ENCODE peak calls at places on chromosomes 5 and 9, in six cellular contexts. Y is Ammon's horn, I is NCI-H1092 treated with DMSO at 0.1 percent for 48 hours, K is heart left ventricle, O is Right ventricle myocardium superior, N is mucosa of descending colon. W is an unnamed sample.
A peak's percentile ranks its signal among the peaks of the same experiment; 100 is the strongest.

GRCh38 chr9:111610851-111611250 is 11.4 kb upstream of the PTGR1 start:
- DNase-seq in Y (no peak), I (no peak), K (no peak), O (no peak), N (no peak), W (no peak)

GRCh38 chr5:32076699-32077695 is 97.1 kb downstream of the GOLPH3 start:
- DNase-seq in Y (peak; percentile 77), I (peak; percentile 25), K (peak; percentile 67), O (peak; percentile 67), N (peak; percentile 68), W (no peak)

GRCh38 chr5:68187268-68188055 is 28.1 kb upstream of the PIK3R1 start:
- DNase-seq in Y (peak; percentile 95), I (peak; percentile 55), K (peak; percentile 32), O (peak; percentile 48), N (no peak), W (no peak)

GRCh38 chr5:149367249-149367971 is 9.6 kb downstream of the PCYOX1L start:
- DNase-seq in Y (peak; percentile 73), I (peak; percentile 21), K (peak; percentile 65), O (no peak), N (peak; percentile 73), W (no peak)

GRCh38 chr5:60487885-60488425 is 212.0 kb downstream of the DEPDC1B start:
- DNase-seq in Y (no peak), I (no peak), K (no peak), O (no peak), N (peak; percentile 47), W (peak; percentile 20)

GRCh38 chr9:136618578-136619547 is 43.9 kb upstream of the EGFL7 start:
- DNase-seq in Y (no peak), I (no peak), K (peak; percentile 61), O (peak; percentile 61), N (no peak), W (no peak)

GRCh38 chr5:103472820-103473219 is 89.8 kb downstream of the NUDT12 start:
- DNase-seq in Y (no peak), I (no peak), K (no peak), O (no peak), N (no peak), W (no peak)

GRCh38 chr5:134245101-134245604 is 19.3 kb upstream of the PPP2CA start:
- DNase-seq in Y (peak; percentile 60), I (peak; percentile 5), K (peak; percentile 46), O (peak; percentile 53), N (no peak), W (no peak)

GRCh38 chr5:78495800-78496199 is 135.4 kb downstream of the SCAMP1 start:
- DNase-seq in Y (no peak), I (no peak), K (no peak), O (no peak), N (no peak), W (no peak)

GRCh38 chr5:73482383-73483193 is 15.7 kb upstream of the BTF3 start:
- DNase-seq in Y (no peak), I (peak; percentile 69), K (no peak), O (no peak), N (no peak), W (no peak)

GRCh38 chr9:128684065-128684324 is 5.0 kb upstream of the SET start:
- DNase-seq in Y (no peak), I (no peak), K (no peak), O (no peak), N (no peak), W (no peak)

GRCh38 chr5:145189786-145190185 is 645.4 kb downstream of the PRELID2 start:
- DNase-seq in Y (no peak), I (no peak), K (no peak), O (no peak), N (no peak), W (no peak)

GRCh38 chr9:99720455-99721050 is 101.1 kb upstream of the NR4A3 start:
- DNase-seq in Y (no peak), I (no peak), K (no peak), O (no peak), N (no peak), W (no peak)

GRCh38 chr5:139482050-139482889 is at the start of gene STING1:
- DNase-seq in Y (peak; percentile 59), I (peak; percentile 61), K (peak; percentile 84), O (peak; percentile 88), N (peak; percentile 92), W (no peak)

GRCh38 chr9:69645488-69645887 is 26.7 kb downstream of the APBA1 start:
- DNase-seq in Y (peak; percentile 78), I (no peak), K (no peak), O (no peak), N (peak; percentile 67), W (peak; percentile 45)

GRCh38 chr9:94441796-94442195 is 113.1 kb upstream of the PCAT7 start:
- DNase-seq in Y (no peak), I (no peak), K (no peak), O (no peak), N (no peak), W (no peak)

GRCh38 chr5:173730610-173731302 is 114.3 kb upstream of the BOD1 start:
- DNase-seq in Y (no peak), I (no peak), K (no peak), O (no peak), N (no peak), W (no peak)

GRCh38 chr5:172559004-172559932 is 81.8 kb upstream of the NEURL1B start:
- DNase-seq in Y (no peak), I (no peak), K (peak; percentile 43), O (peak; percentile 79), N (peak; percentile 55), W (no peak)

GRCh38 chr9:131521203-131521602 is 9.9 kb downstream of the UCK1 start:
- DNase-seq in Y (no peak), I (no peak), K (no peak), O (no peak), N (no peak), W (no peak)

GRCh38 chr5:177528631-177529030 is 11.9 kb upstream of the DDX41 start:
- DNase-seq in Y (no peak), I (no peak), K (no peak), O (no peak), N (no peak), W (no peak)

GRCh38 chr5:159783731-159784247 is 132.5 kb upstream of the ADRA1B start:
- DNase-seq in Y (no peak), I (no peak), K (no peak), O (no peak), N (no peak), W (no peak)

GRCh38 chr5:171323806-171324632 is 15.0 kb downstream of the TLX3 start:
- DNase-seq in Y (no peak), I (no peak), K (no peak), O (no peak), N (no peak), W (no peak)

GRCh38 chr5:133384120-133384855 is 228.1 kb downstream of the FSTL4 start:
- DNase-seq in Y (no peak), I (no peak), K (no peak), O (no peak), N (no peak), W (no peak)

GRCh38 chr5:113250341-113250953 is 184.3 kb downstream of the TSSK1B start:
- DNase-seq in Y (peak; percentile 14), I (no peak), K (peak; percentile 48), O (peak; percentile 61), N (peak; percentile 22), W (no peak)

GRCh38 chr5:148382961-148383360 is 797 bp upstream of the FBXO38 start:
- DNase-seq in Y (peak; percentile 10), I (no peak), K (no peak), O (no peak), N (no peak), W (no peak)

GRCh38 chr5:45793638-45794532 is 97.7 kb upstream of the HCN1 start:
- DNase-seq in Y (no peak), I (no peak), K (no peak), O (no peak), N (no peak), W (no peak)

GRCh38 chr9:37902804-37903580 is 935 bp downstream of the SLC25A51 start:
- DNase-seq in Y (no peak), I (peak; percentile 35), K (no peak), O (no peak), N (no peak), W (no peak)

GRCh38 chr5:172008689-172009141 is 2.3 kb upstream of the FBXW11 start:
- DNase-seq in Y (no peak), I (no peak), K (no peak), O (no peak), N (no peak), W (no peak)